ENCODE peak calls at places on chromosomes 13 and 19, in eight cellular contexts. One of them, this sample, is unnamed.

GRCh38 chr13:32857689-32858088 is 158.5 kb upstream of the KL start:
- DNase-seq in GOT3: no peak
- DNase-seq in nucleus accumbens: no peak
- DNase-seq in GDM1: no peak
- DNase-seq in NCI-H2171: no peak
- DNase-seq in skeletal muscle cell: no peak
- DNase-seq in naive thymus-derived CD4-positive, alpha-beta T cell: no peak
- DNase-seq in stimulated activated naive CD8-positive, alpha-beta T cell treated with anti-CD3 and anti-CD28 coated beads, Interleukin-15, amount 100 ng/mL, for 72 hours: no peak
- DNase-seq in this sample: no peak

GRCh38 chr19:41914191-41914834 is 13.9 kb downstream of the ERFL start:
- DNase-seq in naive thymus-derived CD4-positive, alpha-beta T cell: no peak
- DNase-seq in NCI-H2171: no peak
- DNase-seq in GOT3: no peak
- DNase-seq in GDM1: no peak
- DNase-seq in stimulated activated naive CD8-positive, alpha-beta T cell treated with anti-CD3 and anti-CD28 coated beads, Interleukin-15, amount 100 ng/mL, for 72 hours: no peak
- DNase-seq in nucleus accumbens: no peak
- DNase-seq in skeletal muscle cell: no peak
- DNase-seq in this sample: no peak

GRCh38 chr13:49495783-49496762 is at the start of gene PHF11:
- DNase-seq in GOT3: peak
- DNase-seq in naive thymus-derived CD4-positive, alpha-beta T cell: peak
- DNase-seq in GDM1: peak
- DNase-seq in stimulated activated naive CD8-positive, alpha-beta T cell treated with anti-CD3 and anti-CD28 coated beads, Interleukin-15, amount 100 ng/mL, for 72 hours: peak
- DNase-seq in skeletal muscle cell: no peak
- DNase-seq in NCI-H2171: no peak
- DNase-seq in nucleus accumbens: peak
- DNase-seq in this sample: peak

GRCh38 chr19:49436381-49437017 is 4.8 kb downstream of the SLC17A7 start:
- DNase-seq in stimulated activated naive CD8-positive, alpha-beta T cell treated with anti-CD3 and anti-CD28 coated beads, Interleukin-15, amount 100 ng/mL, for 72 hours: peak
- DNase-seq in nucleus accumbens: no peak
- DNase-seq in naive thymus-derived CD4-positive, alpha-beta T cell: no peak
- DNase-seq in GDM1: no peak
- DNase-seq in NCI-H2171: no peak
- DNase-seq in GOT3: no peak
- DNase-seq in skeletal muscle cell: no peak
- DNase-seq in this sample: peak

GRCh38 chr19:42140125-42140754 is 8.0 kb upstream of the POU2F2 start:
- DNase-seq in naive thymus-derived CD4-positive, alpha-beta T cell: no peak
- DNase-seq in GDM1: peak
- DNase-seq in GOT3: no peak
- DNase-seq in skeletal muscle cell: peak
- DNase-seq in nucleus accumbens: peak
- DNase-seq in stimulated activated naive CD8-positive, alpha-beta T cell treated with anti-CD3 and anti-CD28 coated beads, Interleukin-15, amount 100 ng/mL, for 72 hours: no peak
- DNase-seq in NCI-H2171: no peak
- DNase-seq in this sample: peak

GRCh38 chr13:114148521-114148855 is 16.1 kb upstream of the RASA3 start:
- DNase-seq in nucleus accumbens: no peak
- DNase-seq in naive thymus-derived CD4-positive, alpha-beta T cell: peak
- DNase-seq in GDM1: peak
- DNase-seq in GOT3: no peak
- DNase-seq in skeletal muscle cell: no peak
- DNase-seq in stimulated activated naive CD8-positive, alpha-beta T cell treated with anti-CD3 and anti-CD28 coated beads, Interleukin-15, amount 100 ng/mL, for 72 hours: peak
- DNase-seq in NCI-H2171: no peak
- DNase-seq in this sample: no peak

GRCh38 chr13:113465241-113465640 is 12.0 kb upstream of the ADPRHL1 start:
- DNase-seq in NCI-H2171: no peak
- DNase-seq in naive thymus-derived CD4-positive, alpha-beta T cell: no peak
- DNase-seq in GDM1: no peak
- DNase-seq in stimulated activated naive CD8-positive, alpha-beta T cell treated with anti-CD3 and anti-CD28 coated beads, Interleukin-15, amount 100 ng/mL, for 72 hours: no peak
- DNase-seq in nucleus accumbens: no peak
- DNase-seq in GOT3: no peak
- DNase-seq in skeletal muscle cell: no peak
- DNase-seq in this sample: no peak

GRCh38 chr13:51292000-51292550 is 47.4 kb upstream of the SERPINE3 start:
- DNase-seq in skeletal muscle cell: no peak
- DNase-seq in nucleus accumbens: no peak
- DNase-seq in GDM1: no peak
- DNase-seq in GOT3: no peak
- DNase-seq in stimulated activated naive CD8-positive, alpha-beta T cell treated with anti-CD3 and anti-CD28 coated beads, Interleukin-15, amount 100 ng/mL, for 72 hours: no peak
- DNase-seq in NCI-H2171: no peak
- DNase-seq in naive thymus-derived CD4-positive, alpha-beta T cell: no peak
- DNase-seq in this sample: no peak

GRCh38 chr13:22736768-22737092 is 444.0 kb upstream of the SGCG start:
- DNase-seq in naive thymus-derived CD4-positive, alpha-beta T cell: no peak
- DNase-seq in nucleus accumbens: no peak
- DNase-seq in skeletal muscle cell: no peak
- DNase-seq in NCI-H2171: no peak
- DNase-seq in GDM1: no peak
- DNase-seq in stimulated activated naive CD8-positive, alpha-beta T cell treated with anti-CD3 and anti-CD28 coated beads, Interleukin-15, amount 100 ng/mL, for 72 hours: no peak
- DNase-seq in GOT3: no peak
- DNase-seq in this sample: no peak

This sample was measured in endothelial cell.